ENCODE peak calls at places on chromosome 9, in four cellular contexts. One of them, this sample, is unnamed.

GRCh38 chr9:127587966-127588365 is 24.1 kb upstream of the STXBP1 start:
- DNase-seq in K562: no peak
- DNase-seq in HepG2: no peak
- DNase-seq in GM12878: no peak
- DNase-seq in this sample: no peak

GRCh38 chr9:1055156-1055555 is 5.0 kb downstream of the DMRT2 start:
- DNase-seq in K562: no peak
- DNase-seq in HepG2: no peak
- DNase-seq in GM12878: no peak
- DNase-seq in this sample: no peak

GRCh38 chr9:111399772-111400563 is 69.9 kb upstream of the OR2K2 start:
- DNase-seq in K562: peak; percentile 21
- DNase-seq in HepG2: peak; percentile 54
- DNase-seq in GM12878: no peak
- DNase-seq in this sample: peak; percentile 39

GRCh38 chr9:126114409-126114760 is 212.2 kb upstream of the MVB12B start:
- DNase-seq in K562: no peak
- DNase-seq in HepG2: no peak
- DNase-seq in GM12878: no peak
- DNase-seq in this sample: no peak

GRCh38 chr9:37335238-37335637 is 87.3 kb upstream of the GRHPR start:
- DNase-seq in K562: no peak
- DNase-seq in HepG2: no peak
- DNase-seq in GM12878: no peak
- DNase-seq in this sample: no peak

GRCh38 chr9:86809151-86809550 is 138.2 kb downstream of the GAS1 start:
- DNase-seq in K562: no peak
- DNase-seq in HepG2: no peak
- DNase-seq in GM12878: no peak
- DNase-seq in this sample: no peak

GRCh38 chr9:125966959-125967711 is 220.0 kb downstream of the PBX3 start:
- DNase-seq in K562: no peak
- DNase-seq in HepG2: no peak
- DNase-seq in GM12878: no peak
- DNase-seq in this sample: no peak

GRCh38 chr9:76592105-76593010 is 133.4 kb downstream of the GCNT1 start:
- DNase-seq in K562: no peak
- DNase-seq in HepG2: no peak
- DNase-seq in GM12878: no peak
- DNase-seq in this sample: no peak

GRCh38 chr9:22817181-22817580 is 370.6 kb downstream of the DMRTA1 start:
- DNase-seq in K562: no peak
- DNase-seq in HepG2: no peak
- DNase-seq in GM12878: no peak
- DNase-seq in this sample: no peak

GRCh38 chr9:37705787-37706186 is 47.8 kb upstream of the TRMT10B start:
- DNase-seq in K562: no peak
- DNase-seq in HepG2: no peak
- DNase-seq in GM12878: no peak
- DNase-seq in this sample: no peak

GRCh38 chr9:119224431-119224830 is 144.8 kb downstream of the BRINP1 start:
- DNase-seq in K562: no peak
- DNase-seq in HepG2: no peak
- DNase-seq in GM12878: no peak
- DNase-seq in this sample: no peak

GRCh38 chr9:134205636-134206316 is 41.4 kb upstream of the RNU6ATAC start:
- DNase-seq in K562: peak; percentile 76
- DNase-seq in HepG2: no peak
- DNase-seq in GM12878: no peak
- DNase-seq in this sample: no peak

GRCh38 chr9:83433841-83434240 is 104.4 kb downstream of the FRMD3 start:
- DNase-seq in K562: no peak
- DNase-seq in HepG2: no peak
- DNase-seq in GM12878: no peak
- DNase-seq in this sample: no peak

GRCh38 chr9:83430681-83431080 is 107.5 kb downstream of the FRMD3 start:
- DNase-seq in K562: no peak
- DNase-seq in HepG2: no peak
- DNase-seq in GM12878: no peak
- DNase-seq in this sample: no peak

GRCh38 chr9:83431470-83432060 is 106.6 kb downstream of the FRMD3 start:
- DNase-seq in K562: no peak
- DNase-seq in HepG2: peak; percentile 64
- DNase-seq in GM12878: no peak
- DNase-seq in this sample: no peak

GRCh38 chr9:83432877-83433276 is 105.3 kb downstream of the FRMD3 start:
- DNase-seq in K562: no peak
- DNase-seq in HepG2: no peak
- DNase-seq in GM12878: no peak
- DNase-seq in this sample: no peak

DNA sequence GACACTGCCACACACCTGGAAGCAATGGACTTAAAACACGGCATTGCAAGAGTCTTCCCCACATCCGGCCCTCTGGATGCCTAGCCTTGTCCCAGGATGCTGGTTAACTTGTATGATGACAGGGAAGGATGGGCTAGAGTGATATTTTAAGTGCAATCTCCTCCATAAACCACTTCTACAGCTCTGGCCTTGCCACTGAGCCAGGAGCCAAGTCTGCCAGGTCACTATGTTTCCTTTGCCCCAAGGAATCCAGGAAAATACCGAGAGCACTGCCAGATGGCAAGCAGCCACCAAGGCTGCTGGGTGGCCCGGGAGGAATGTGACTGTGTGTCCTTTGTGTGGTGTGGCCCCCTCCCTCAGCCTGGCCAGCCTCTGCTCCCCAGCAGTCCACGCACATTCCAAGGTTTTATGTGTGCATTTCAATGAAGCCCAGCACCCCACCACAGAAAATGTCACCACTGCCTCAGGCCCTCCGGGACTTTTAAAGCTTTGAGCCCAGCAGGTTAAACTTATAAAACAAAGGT is 106.0 kb downstream of the FRMD3 start:
- DNase-seq in K562: no peak
- DNase-seq in HepG2: peak; percentile 59
- DNase-seq in GM12878: no peak
- DNase-seq in this sample: no peak
- TF ChIP-seq SP1 in K562: no peak
- TF ChIP-seq SP1 in HepG2: no peak
- TF ChIP-seq SP1 in GM12878: no peak
- TF ChIP-seq SP1 in this sample: no peak

DNA sequence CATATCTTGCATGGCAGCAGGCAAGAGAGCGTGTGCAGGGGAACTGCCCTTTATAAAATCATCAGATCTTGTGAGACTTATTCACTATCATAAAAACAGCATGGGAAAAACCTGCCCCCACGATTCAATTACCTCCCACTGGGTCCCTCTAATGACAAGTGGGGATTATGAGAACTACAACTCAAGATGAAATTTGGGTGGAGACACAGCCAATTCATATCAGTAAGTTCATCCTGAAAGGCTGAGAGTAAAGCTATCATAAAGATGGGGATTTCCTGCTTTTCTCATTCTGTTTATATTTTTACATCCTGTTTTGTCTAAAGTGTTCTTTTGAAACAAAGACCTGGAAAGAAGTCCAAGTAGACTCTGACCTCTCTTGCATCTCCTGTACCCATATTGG is 28.9 kb upstream of the IL33 start:
- DNase-seq in K562: no peak
- DNase-seq in HepG2: no peak
- DNase-seq in GM12878: no peak
- DNase-seq in this sample: no peak
- TF ChIP-seq BHLHE40 in K562: no peak
- TF ChIP-seq BHLHE40 in HepG2: no peak
- TF ChIP-seq BHLHE40 in GM12878: no peak
- TF ChIP-seq BHLHE40 in this sample: no peak

DNA sequence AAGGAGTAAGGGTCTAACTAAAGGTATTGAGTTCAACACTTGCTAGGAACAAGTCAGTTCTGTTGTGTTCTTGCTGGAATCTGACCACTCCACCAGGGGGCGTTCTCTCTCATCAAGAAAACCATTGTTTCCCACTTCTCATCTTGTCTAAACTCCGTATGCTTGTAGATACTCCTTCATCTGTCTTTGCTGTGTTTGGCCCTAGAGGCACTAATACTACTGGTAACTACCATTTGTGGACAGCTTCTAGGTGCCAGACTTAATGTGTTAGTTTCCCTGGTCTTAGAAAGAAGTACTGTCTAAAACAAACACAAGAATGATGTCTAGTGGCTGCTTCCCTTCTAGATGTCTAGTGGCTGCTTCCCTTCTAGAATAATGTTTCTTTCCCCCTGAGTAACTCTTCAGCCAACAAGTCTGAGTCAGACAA is 18.7 kb upstream of the PTPDC1 start:
- DNase-seq in K562: peak; percentile 52
- DNase-seq in HepG2: peak; percentile 65
- DNase-seq in GM12878: peak; percentile 40
- DNase-seq in this sample: peak; percentile 56
- TF ChIP-seq SP1 in K562: no peak
- TF ChIP-seq SP1 in HepG2: no peak
- TF ChIP-seq SP1 in GM12878: no peak
- TF ChIP-seq SP1 in this sample: no peak

GRCh38 chr9:124286292-124286931 is 28.7 kb downstream of the NEK6 start:
- DNase-seq in K562: no peak
- DNase-seq in HepG2: no peak
- DNase-seq in GM12878: peak; percentile 66
- DNase-seq in this sample: no peak

GRCh38 chr9:124285490-124285889 is 27.7 kb downstream of the NEK6 start:
- DNase-seq in K562: peak; percentile 57
- DNase-seq in HepG2: no peak
- DNase-seq in GM12878: no peak
- DNase-seq in this sample: no peak

GRCh38 chr9:124284237-124284831 is 26.6 kb downstream of the NEK6 start:
- DNase-seq in K562: no peak
- DNase-seq in HepG2: peak; percentile 86
- DNase-seq in GM12878: no peak
- DNase-seq in this sample: no peak

GRCh38 chr9:124285903-124286291 is 28.1 kb downstream of the NEK6 start:
- DNase-seq in K562: peak; percentile 38
- DNase-seq in HepG2: no peak
- DNase-seq in GM12878: peak; percentile 70
- DNase-seq in this sample: no peak

DNA sequence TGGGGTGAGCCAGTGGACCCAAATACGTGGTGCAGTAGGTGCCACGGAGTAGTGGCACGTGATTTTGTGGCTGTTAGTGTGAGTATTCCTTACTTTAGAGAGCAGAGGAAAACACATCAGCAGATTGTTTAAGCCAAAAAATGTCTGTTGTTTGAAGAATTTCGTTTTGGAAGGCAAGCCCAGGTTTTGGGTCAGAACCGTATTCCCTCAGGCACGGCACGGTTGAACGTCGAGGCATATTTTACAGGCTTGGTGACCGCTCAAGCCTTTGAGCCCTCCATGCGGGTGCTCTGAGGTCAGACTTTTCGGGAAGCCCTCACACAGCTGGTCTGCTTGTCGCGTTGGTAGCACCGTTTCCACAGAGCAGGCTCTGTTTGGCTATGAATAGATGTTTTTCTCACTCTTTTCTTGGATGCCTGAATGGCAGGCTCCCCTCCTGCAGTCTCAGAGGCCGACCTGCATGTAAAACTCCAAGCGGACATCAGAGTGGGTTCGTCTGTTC is 27.2 kb downstream of the NEK6 start:
- DNase-seq in K562: no peak
- DNase-seq in HepG2: no peak
- DNase-seq in GM12878: no peak
- DNase-seq in this sample: no peak
- TF ChIP-seq BHLHE40 in K562: no peak
- TF ChIP-seq BHLHE40 in HepG2: no peak
- TF ChIP-seq BHLHE40 in GM12878: no peak
- TF ChIP-seq BHLHE40 in this sample: no peak

DNA sequence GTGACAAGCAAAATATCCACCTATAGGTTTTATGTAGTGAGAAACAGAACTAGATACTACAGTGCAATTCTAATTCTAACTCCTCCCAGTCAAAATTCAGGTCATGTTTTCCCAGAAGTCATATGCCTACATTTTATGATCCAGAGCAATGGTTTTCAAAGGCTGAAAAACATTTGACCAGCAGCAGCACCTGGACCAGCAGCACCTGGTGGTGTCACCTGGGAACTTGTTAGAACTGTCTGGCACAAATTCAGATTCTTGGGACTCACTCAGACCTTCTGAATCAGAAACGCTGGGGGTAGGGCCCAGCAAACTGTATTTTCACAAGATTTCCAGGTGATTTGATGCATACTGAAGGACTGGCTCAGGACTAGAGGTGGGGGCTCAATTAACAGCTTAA is 367.7 kb upstream of the RFX3 start:
- DNase-seq in K562: no peak
- DNase-seq in HepG2: no peak
- DNase-seq in GM12878: no peak
- DNase-seq in this sample: no peak
- TF ChIP-seq SP1 in K562: no peak
- TF ChIP-seq SP1 in HepG2: no peak
- TF ChIP-seq SP1 in GM12878: no peak
- TF ChIP-seq SP1 in this sample: no peak

GRCh38 chr9:114093031-114093471 is 6.0 kb downstream of the KIF12 start:
- DNase-seq in K562: no peak
- DNase-seq in HepG2: no peak
- DNase-seq in GM12878: no peak
- DNase-seq in this sample: no peak
- TF ChIP-seq BHLHE40 in K562: no peak
- TF ChIP-seq BHLHE40 in HepG2: no peak
- TF ChIP-seq BHLHE40 in GM12878: no peak
- TF ChIP-seq BHLHE40 in this sample: no peak

GRCh38 chr9:136885950-136886578 is at the start of gene TRAF2:
- DNase-seq in K562: peak; percentile 100
- DNase-seq in HepG2: peak; percentile 94
- DNase-seq in GM12878: peak; percentile 98
- DNase-seq in this sample: peak; percentile 100

GRCh38 chr9:136881691-136882108 is 4.6 kb upstream of the TRAF2 start:
- DNase-seq in K562: no peak
- DNase-seq in HepG2: peak; percentile 52
- DNase-seq in GM12878: peak; percentile 40
- DNase-seq in this sample: no peak

GRCh38 chr9:136882109-136882946 is 4.0 kb upstream of the TRAF2 start:
- DNase-seq in K562: peak; percentile 59
- DNase-seq in HepG2: peak; percentile 94
- DNase-seq in GM12878: peak; percentile 73
- DNase-seq in this sample: no peak

GRCh38 chr9:136876476-136876875 is 9.8 kb upstream of the TRAF2 start:
- DNase-seq in K562: no peak
- DNase-seq in HepG2: no peak
- DNase-seq in GM12878: no peak
- DNase-seq in this sample: no peak

DNA sequence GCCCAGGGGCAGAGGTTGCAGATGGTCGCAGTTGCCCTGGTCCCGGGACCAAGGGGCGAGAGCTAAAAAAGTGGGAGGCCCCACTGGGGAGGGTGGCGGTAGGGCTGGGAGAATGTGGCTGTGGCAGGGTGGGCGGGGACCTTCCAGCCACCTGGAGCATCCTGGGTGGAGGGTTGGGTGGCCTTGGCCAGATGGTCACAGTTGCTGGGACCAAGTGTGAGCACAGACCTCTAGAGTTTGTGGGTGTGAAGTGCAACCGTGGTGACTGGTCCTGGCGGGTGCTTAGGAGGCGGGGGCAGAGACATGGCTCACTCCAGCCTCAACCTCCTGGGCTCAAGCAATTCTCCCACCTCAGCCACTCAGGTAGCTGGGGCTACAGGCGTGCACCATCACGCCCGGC is 5.7 kb upstream of the TRAF2 start:
- DNase-seq in K562: no peak
- DNase-seq in HepG2: no peak
- DNase-seq in GM12878: no peak
- DNase-seq in this sample: no peak
- TF ChIP-seq SP1 in K562: no peak
- TF ChIP-seq SP1 in HepG2: no peak
- TF ChIP-seq SP1 in GM12878: no peak
- TF ChIP-seq SP1 in this sample: no peak